ENCODE peak calls at places on chromosomes 6 and 20, in seven cellular contexts. V is non-pigmented ciliary epithelial cell, L is T1000, G is left ventricle myocardium inferior, Q is AG04450, D is EH, Z is Calu3. Y is an unnamed sample.

GRCh38 chr20:37897008-37897548 is 5.8 kb upstream of the VSTM2L start:
- DNase-seq in V (no peak), L (no peak), G (peak), Q (no peak), D (peak), Z (no peak), Y (no peak)

GRCh38 chr6:107618672-107619071 is 128.8 kb downstream of the SOBP start:
- DNase-seq in V (no peak), L (no peak), G (no peak), Q (no peak), D (no peak), Z (no peak), Y (no peak)

GRCh38 chr20:39893013-39893685 is 795.9 kb downstream of the MAFB start:
- DNase-seq in V (peak), L (peak), G (no peak), Q (peak), D (peak), Z (no peak), Y (peak)

GRCh38 chr6:12265795-12266194 is 24.4 kb upstream of the EDN1 start:
- DNase-seq in V (no peak), L (no peak), G (no peak), Q (no peak), D (peak), Z (no peak), Y (peak)

GRCh38 chr6:45997875-45998506 is 17.7 kb downstream of the CLIC5 start:
- DNase-seq in V (no peak), L (no peak), G (no peak), Q (no peak), D (no peak), Z (no peak), Y (no peak)

GRCh38 chr6:42367353-42368011 is 84.2 kb downstream of the TRERF1 start:
- DNase-seq in V (no peak), L (no peak), G (no peak), Q (no peak), D (peak), Z (no peak), Y (no peak)

GRCh38 chr6:72461144-72461543 is 160.7 kb upstream of the KCNQ5 start:
- DNase-seq in V (peak), L (no peak), G (no peak), Q (peak), D (peak), Z (no peak), Y (no peak)

GRCh38 chr6:2035046-2035445 is 210.4 kb downstream of the GMDS start:
- DNase-seq in V (no peak), L (no peak), G (no peak), Q (no peak), D (no peak), Z (no peak), Y (no peak)

GRCh38 chr20:23386304-23387117 is 24.5 kb downstream of the GZF1 start:
- DNase-seq in V (no peak), L (no peak), G (no peak), Q (no peak), D (no peak), Z (no peak), Y (no peak)